ENCODE peak calls at places on chromosomes 6 and 20, in four cellular contexts. J is epithelial cell of esophagus, X is A549, Q is fibroblast of lung. S is an unnamed sample.

GRCh38 chr20:37643400-37643799 is 50.4 kb upstream of the CTNNBL1 start:
- DNase-seq in J (no peak), X (no peak), Q (peak), S (no peak)

GRCh38 chr6:33313105-33313708 is 671 bp downstream of the TAPBP start:
- DNase-seq in J (no peak), X (no peak), Q (peak), S (no peak)

GRCh38 chr6:81977488-81977887 is 225.0 kb upstream of the TENT5A start:
- DNase-seq in J (peak), X (no peak), Q (peak), S (no peak)

GRCh38 chr6:160356074-160356754 is 8.0 kb downstream of the SLC22A3 start:
- DNase-seq in J (no peak), X (no peak), Q (no peak), S (no peak)

GRCh38 chr6:25312703-25313102 is 33.5 kb downstream of the CARMIL1 start:
- DNase-seq in J (peak), X (peak), Q (peak), S (no peak)

GRCh38 chr6:121533321-121533841 is 97.9 kb downstream of the GJA1 start:
- DNase-seq in J (peak), X (no peak), Q (no peak), S (no peak)

GRCh38 chr6:604579-604978 is 52.3 kb downstream of the HUS1B start:
- DNase-seq in J (no peak), X (no peak), Q (no peak), S (no peak)

GRCh38 chr6:53441761-53442160 is 93.0 kb upstream of the ELOVL5 start:
- DNase-seq in J (peak), X (no peak), Q (peak), S (no peak)

GRCh38 chr6:19301980-19302379 is 535.2 kb upstream of the ID4 start:
- DNase-seq in J (peak), X (no peak), Q (peak), S (peak)

GRCh38 chr6:159084493-159085091 is 39.8 kb upstream of the TAGAP start:
- DNase-seq in J (peak), X (no peak), Q (peak), S (no peak)

GRCh38 chr20:57329608-57330221 is at the start of gene SPO11:
- DNase-seq in J (no peak), X (no peak), Q (no peak), S (no peak)
- TF ChIP-seq CTCF in J (peak), X (no peak), Q (no peak), S (peak)

GRCh38 chr6:169961772-169962561 is 210.5 kb downstream of the ERMARD start:
- DNase-seq in J (no peak), X (no peak), Q (no peak), S (no peak)

GRCh38 chr6:169960891-169961611 is 209.6 kb downstream of the ERMARD start:
- DNase-seq in J (no peak), X (no peak), Q (no peak), S (no peak)

GRCh38 chr6:169964440-169965212 is 213.2 kb downstream of the ERMARD start:
- DNase-seq in J (no peak), X (no peak), Q (no peak), S (no peak)

GRCh38 chr6:169963581-169964297 is 212.3 kb downstream of the ERMARD start:
- DNase-seq in J (no peak), X (no peak), Q (no peak), S (no peak)

GRCh38 chr6:169962604-169963469 is 211.4 kb downstream of the ERMARD start:
- DNase-seq in J (no peak), X (no peak), Q (no peak), S (no peak)
- H3K4me3 ChIP-seq in J (no peak), X (no peak), Q (no peak), S (no peak)

DNA sequence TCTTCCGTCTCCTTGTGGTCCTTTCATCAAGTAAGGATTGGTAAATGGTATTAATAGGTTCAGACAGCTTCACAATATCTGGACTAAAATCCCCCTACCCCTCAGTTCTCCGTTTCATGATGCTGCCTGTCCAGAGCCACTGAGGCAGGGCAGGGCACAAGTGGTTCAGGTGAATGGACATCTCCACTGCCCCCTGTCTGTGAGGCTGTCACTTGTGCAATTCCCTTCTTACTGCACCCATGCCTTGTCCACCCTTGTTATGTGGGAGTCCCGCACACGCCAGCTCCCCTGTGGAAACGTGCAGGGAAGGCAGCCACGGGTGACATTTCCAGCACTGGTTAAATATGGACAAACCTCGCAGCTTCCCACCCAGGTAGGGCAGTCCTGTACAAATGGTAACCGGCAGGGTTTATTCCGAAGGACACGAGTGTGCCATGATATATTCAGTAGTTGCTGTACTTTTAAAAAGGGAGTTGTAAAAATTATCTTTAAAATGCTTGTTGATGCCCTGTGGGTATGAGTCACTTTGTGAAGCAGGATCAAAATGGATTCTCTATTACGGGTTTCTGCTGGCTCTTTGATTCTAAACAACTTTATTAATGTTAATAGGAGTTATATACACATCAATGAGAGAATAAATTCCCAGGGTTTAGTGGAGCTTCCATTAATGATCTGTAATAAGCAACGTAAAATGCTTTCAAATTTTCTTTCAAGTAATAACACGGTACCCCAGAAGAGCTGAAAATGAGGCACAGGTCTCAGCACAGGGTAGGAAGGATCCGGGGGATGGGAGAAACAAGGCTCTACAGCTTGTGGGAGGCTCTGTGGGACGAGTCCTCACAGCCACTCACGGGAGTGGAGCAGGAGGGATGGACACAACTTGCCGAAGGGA is 73.4 kb downstream of the FYN start:
- DNase-seq in J (no peak), X (no peak), Q (no peak), S (no peak)
- TF ChIP-seq CTCF in J (no peak), X (no peak), Q (no peak), S (peak)

DNA sequence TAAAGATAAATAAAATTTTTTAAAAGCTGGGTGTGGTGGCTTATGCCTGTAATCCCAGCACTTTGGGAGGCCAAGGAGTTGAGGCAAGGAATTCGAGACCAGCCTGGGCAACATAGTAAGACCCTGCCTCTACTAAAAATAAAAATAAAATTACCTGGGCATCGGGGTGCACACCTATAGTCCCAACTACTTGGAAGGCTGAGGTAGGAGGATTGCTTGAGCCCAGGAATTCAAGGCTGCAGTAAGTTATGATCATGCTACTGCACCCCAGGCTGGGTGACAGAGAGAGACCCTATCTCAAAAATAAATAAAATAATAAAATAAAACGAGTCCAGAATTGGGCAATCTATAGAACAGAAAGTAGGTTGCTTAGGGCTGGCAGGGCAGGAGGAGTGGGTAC is 228.7 kb downstream of the BCAS1 start:
- DNase-seq in J (no peak), X (no peak), Q (no peak), S (no peak)
- H3K4me3 ChIP-seq in J (no peak), X (no peak), Q (no peak), S (no peak)

GRCh38 chr6:40723967-40724366 is 136.8 kb upstream of the LRFN2 start:
- DNase-seq in J (no peak), X (no peak), Q (no peak), S (no peak)

GRCh38 chr6:40722553-40723258 is 135.5 kb upstream of the LRFN2 start:
- DNase-seq in J (no peak), X (no peak), Q (no peak), S (no peak)

GRCh38 chr6:40720375-40720748 is 133.2 kb upstream of the LRFN2 start:
- DNase-seq in J (no peak), X (no peak), Q (no peak), S (no peak)

GRCh38 chr6:40721252-40721936 is 134.2 kb upstream of the LRFN2 start:
- DNase-seq in J (no peak), X (no peak), Q (no peak), S (no peak)

GRCh38 chr6:40722081-40722480 is 134.9 kb upstream of the LRFN2 start:
- DNase-seq in J (no peak), X (no peak), Q (no peak), S (no peak)
- TF ChIP-seq CTCF in J (no peak), X (no peak), Q (no peak), S (no peak)

S was measured in retinal pigment epithelial cell.